ENCODE peak calls at places on chromosomes 11 and 22, in eight cellular contexts. K is breast epithelium; W is neural crest cell; D is activated CD4-positive, alpha-beta T cell treated with anti-CD3 and anti-CD28 coated beads, Interleukin-2, amount 10 ng/mL, durations not matched to agents 7 days and 5 days; R is activated T-cell treated with anti-CD3 and anti-CD28 coated beads, Interleukin-2, amount 50 U/mL, for 24 hours; X is NCI-H1105; M is brain microvascular endothelial cell; I is mesothelial cell of epicardium. C is an unnamed sample.
A peak's percentile ranks its signal among the peaks of the same experiment; 100 is the strongest.

GRCh38 chr22:42313804-42314581 is 43.5 kb upstream of the TCF20 start:
- DNase-seq in D (peak; percentile 46), I (no peak), W (peak; percentile 28), K (peak; percentile 63), R (no peak), M (peak; percentile 4), X (peak; percentile 83), C (peak; percentile 39)

GRCh38 chr11:59262419-59262818 is 49.7 kb upstream of the MPEG1 start:
- DNase-seq in M (no peak), I (no peak), W (no peak), D (no peak), X (no peak), K (no peak), R (no peak), C (no peak)

GRCh38 chr11:111358038-111359001 is 20.8 kb downstream of the POU2AF1 start:
- DNase-seq in K (no peak), X (no peak), D (no peak), W (no peak), I (no peak), M (no peak), R (no peak), C (no peak)

GRCh38 chr22:39318507-39319283 is 728 bp downstream of the RPL3 start:
- DNase-seq in I (no peak), K (no peak), R (no peak), M (peak; percentile 33), X (no peak), D (peak; percentile 49), W (no peak), C (no peak)

GRCh38 chr11:27443746-27444465 is 28.7 kb downstream of the LGR4 start:
- DNase-seq in R (no peak), I (no peak), W (no peak), X (peak; percentile 80), K (no peak), M (no peak), D (no peak), C (no peak)

GRCh38 chr11:109317726-109318125 is 104.3 kb upstream of the C11orf87 start:
- DNase-seq in D (no peak), R (no peak), I (no peak), X (no peak), K (no peak), W (no peak), M (no peak), C (no peak)

GRCh38 chr22:41834005-41834975 is 1.4 kb downstream of the SREBF2 start:
- DNase-seq in W (no peak), I (no peak), D (no peak), M (no peak), R (no peak), K (no peak), X (no peak), C (no peak)

GRCh38 chr11:101848262-101848661 is 66.5 kb upstream of the CEP126 start:
- DNase-seq in K (no peak), R (no peak), W (no peak), I (no peak), X (no peak), D (no peak), M (no peak), C (no peak)

GRCh38 chr22:30286813-30287625 is 2.3 kb downstream of the CASTOR1 start:
- DNase-seq in D (peak; percentile 91), I (peak; percentile 84), K (peak; percentile 76), W (peak; percentile 71), M (peak; percentile 45), X (no peak), R (peak; percentile 93), C (peak; percentile 75)

GRCh38 chr11:5004429-5005274 is 10.0 kb downstream of the OR51L1 start:
- DNase-seq in I (peak; percentile 54), W (peak; percentile 53), D (peak; percentile 41), R (no peak), M (peak; percentile 68), X (peak; percentile 65), K (no peak), C (peak; percentile 36)

GRCh38 chr11:33110083-33110482 is 51.2 kb downstream of the CSTF3 start:
- DNase-seq in M (no peak), K (no peak), R (no peak), I (no peak), D (no peak), W (no peak), X (no peak), C (no peak)

GRCh38 chr22:32058656-32059280 is 15.7 kb downstream of the SLC5A1 start:
- DNase-seq in X (no peak), D (no peak), M (peak; percentile 13), W (no peak), K (no peak), R (no peak), I (no peak), C (no peak)

GRCh38 chr22:32327066-32327465 is 30.6 kb upstream of the RFPL3 start:
- DNase-seq in R (no peak), K (peak; percentile 45), M (no peak), X (no peak), I (no peak), W (no peak), D (no peak), C (no peak)

GRCh38 chr22:38713921-38714320 is 8.2 kb downstream of the GTPBP1 start:
- DNase-seq in W (no peak), M (no peak), K (peak; percentile 45), X (no peak), R (peak; percentile 20), D (no peak), I (no peak), C (no peak)

GRCh38 chr11:13327421-13327820 is 49.8 kb downstream of the BMAL1 start:
- DNase-seq in W (no peak), D (no peak), R (no peak), M (no peak), X (no peak), K (no peak), I (no peak), C (no peak)

GRCh38 chr11:6480299-6480914 is 724 bp downstream of the ARFIP2 start:
- DNase-seq in R (no peak), M (no peak), D (no peak), X (no peak), K (no peak), I (no peak), W (no peak), C (no peak)

GRCh38 chr11:119284344-119285157 is 32.4 kb downstream of the MCAM start:
- DNase-seq in D (peak; percentile 42), X (peak; percentile 20), M (no peak), R (no peak), K (no peak), I (no peak), W (no peak), C (no peak)

GRCh38 chr22:44342347-44342956 is 29.7 kb upstream of the SHISAL1 start:
- DNase-seq in D (no peak), M (no peak), I (no peak), R (no peak), X (no peak), K (no peak), W (no peak), C (no peak)

GRCh38 chr11:122215244-122215992 is 99.4 kb upstream of the BLID start:
- DNase-seq in R (peak; percentile 42), D (peak; percentile 16), X (peak; percentile 66), K (peak; percentile 57), M (peak; percentile 98), I (peak; percentile 78), W (peak; percentile 66), C (peak; percentile 65)

GRCh38 chr11:1497600-1497999 is 11.0 kb upstream of the MOB2 start:
- DNase-seq in X (no peak), K (peak; percentile 30), D (no peak), R (no peak), M (no peak), W (no peak), I (no peak), C (no peak)

GRCh38 chr11:9210922-9211320 is 54.2 kb downstream of the DENND5A start:
- DNase-seq in K (no peak), W (no peak), X (no peak), I (no peak), D (no peak), R (no peak), M (no peak), C (no peak)

GRCh38 chr11:3058753-3059664 is 1.8 kb upstream of the CARS1 start:
- DNase-seq in D (no peak), W (no peak), K (no peak), M (peak; percentile 84), X (no peak), R (no peak), I (no peak), C (no peak)

GRCh38 chr22:43275545-43275981 is 67.6 kb downstream of the SCUBE1 start:
- DNase-seq in D (no peak), X (no peak), I (no peak), K (no peak), M (peak; percentile 37), R (no peak), W (no peak), C (no peak)

GRCh38 chr11:112227002-112227401 is 774 bp downstream of the PTS start:
- DNase-seq in R (no peak), M (peak; percentile 31), K (no peak), I (no peak), D (no peak), X (no peak), W (no peak), C (no peak)

GRCh38 chr22:30340911-30341685 is 14.4 kb upstream of the TBC1D10A start:
- DNase-seq in M (no peak), I (no peak), X (no peak), W (no peak), K (no peak), D (no peak), R (no peak), C (no peak)

GRCh38 chr22:37633693-37634504 is 5.6 kb upstream of the SH3BP1 start:
- DNase-seq in R (peak; percentile 76), I (peak; percentile 79), K (no peak), M (peak; percentile 76), W (peak; percentile 69), X (no peak), D (peak; percentile 62), C (peak; percentile 41)

GRCh38 chr11:77361184-77361583 is 59.7 kb upstream of the GDPD4 start:
- DNase-seq in W (no peak), I (no peak), K (no peak), M (peak; percentile 39), D (no peak), R (no peak), X (no peak), C (no peak)

GRCh38 chr22:46043816-46044717 is 67.1 kb upstream of the WNT7B start:
- DNase-seq in R (peak; percentile 68), D (no peak), I (no peak), X (no peak), W (no peak), M (no peak), K (peak; percentile 78), C (no peak)

GRCh38 chr11:2097356-2097997 is 41.7 kb downstream of the IGF2 start:
- DNase-seq in M (peak; percentile 78), I (peak; percentile 53), W (peak; percentile 32), X (no peak), K (peak; percentile 55), R (peak; percentile 25), D (no peak), C (peak; percentile 35)

GRCh38 chr11:79686703-79687419 is 246.0 kb upstream of the TENM4 start:
- DNase-seq in K (no peak), D (no peak), X (no peak), W (no peak), R (no peak), M (no peak), I (no peak), C (no peak)

GRCh38 chr22:30263883-30264282 is 2.8 kb downstream of the OSM start:
- DNase-seq in W (no peak), R (no peak), K (no peak), X (no peak), D (no peak), I (no peak), M (no peak), C (no peak)

GRCh38 chr22:37553725-37554124 is 6.6 kb upstream of the CDC42EP1 start:
- DNase-seq in R (no peak), W (no peak), D (no peak), X (no peak), M (no peak), K (no peak), I (no peak), C (no peak)

GRCh38 chr22:36727110-36727509 is 23.6 kb upstream of the CACNG2 start:
- DNase-seq in K (no peak), M (no peak), I (no peak), D (no peak), R (no peak), X (no peak), W (no peak), C (no peak)

GRCh38 chr11:116062526-116063171 is 558.4 kb upstream of the CADM1 start:
- DNase-seq in K (no peak), D (no peak), X (peak; percentile 86), I (no peak), W (no peak), R (no peak), M (no peak), C (no peak)